ENCODE peak calls at places on chromosomes 1 and 21, in ten cellular contexts. One of them, this sample, is unnamed.
A peak's percentile ranks its signal among the peaks of the same experiment; 100 is the strongest.

GRCh38 chr1:201742476-201742875 is 86.5 kb upstream of the IPO9 start:
- DNase-seq in naive thymus-derived CD8-positive, alpha-beta T cell: no peak
- DNase-seq in GM04504: no peak
- DNase-seq in stimulated activated CD4-positive, alpha-beta T cell treated with anti-CD3 and anti-CD28 coated beads, Interleukin-1b, Interleukin-23, amount 100 ng/mL, for 1 hour: no peak
- DNase-seq in mammary epithelial cell: peak; percentile 42
- DNase-seq in DMS53: no peak
- DNase-seq in cardiac fibroblast: no peak
- DNase-seq in Ammon's horn: no peak
- DNase-seq in hepatocyte: no peak
- DNase-seq in neural progenitor cell: peak; percentile 52
- DNase-seq in this sample: peak; percentile 43

GRCh38 chr1:78102082-78102481 is 56.3 kb downstream of the GIPC2 start:
- DNase-seq in naive thymus-derived CD8-positive, alpha-beta T cell: no peak
- DNase-seq in GM04504: peak; percentile 50
- DNase-seq in stimulated activated CD4-positive, alpha-beta T cell treated with anti-CD3 and anti-CD28 coated beads, Interleukin-1b, Interleukin-23, amount 100 ng/mL, for 1 hour: no peak
- DNase-seq in mammary epithelial cell: peak; percentile 25
- DNase-seq in DMS53: no peak
- DNase-seq in cardiac fibroblast: peak; percentile 96
- DNase-seq in Ammon's horn: no peak
- DNase-seq in hepatocyte: no peak
- DNase-seq in neural progenitor cell: no peak
- DNase-seq in this sample: peak; percentile 95

GRCh38 chr1:18619467-18619835 is 11.2 kb upstream of the PAX7 start:
- DNase-seq in naive thymus-derived CD8-positive, alpha-beta T cell: no peak
- DNase-seq in GM04504: no peak
- DNase-seq in stimulated activated CD4-positive, alpha-beta T cell treated with anti-CD3 and anti-CD28 coated beads, Interleukin-1b, Interleukin-23, amount 100 ng/mL, for 1 hour: no peak
- DNase-seq in mammary epithelial cell: no peak
- DNase-seq in DMS53: no peak
- DNase-seq in cardiac fibroblast: no peak
- DNase-seq in Ammon's horn: no peak
- DNase-seq in hepatocyte: no peak
- DNase-seq in neural progenitor cell: no peak
- DNase-seq in this sample: no peak

GRCh38 chr1:86184401-86184800 is 27.8 kb upstream of the COL24A1 start:
- DNase-seq in naive thymus-derived CD8-positive, alpha-beta T cell: no peak
- DNase-seq in GM04504: no peak
- DNase-seq in stimulated activated CD4-positive, alpha-beta T cell treated with anti-CD3 and anti-CD28 coated beads, Interleukin-1b, Interleukin-23, amount 100 ng/mL, for 1 hour: no peak
- DNase-seq in mammary epithelial cell: no peak
- DNase-seq in DMS53: no peak
- DNase-seq in cardiac fibroblast: no peak
- DNase-seq in Ammon's horn: no peak
- DNase-seq in hepatocyte: no peak
- DNase-seq in neural progenitor cell: no peak
- DNase-seq in this sample: no peak

GRCh38 chr1:211610779-211611556 is 32.0 kb upstream of the SLC30A1 start:
- DNase-seq in naive thymus-derived CD8-positive, alpha-beta T cell: no peak
- DNase-seq in GM04504: no peak
- DNase-seq in stimulated activated CD4-positive, alpha-beta T cell treated with anti-CD3 and anti-CD28 coated beads, Interleukin-1b, Interleukin-23, amount 100 ng/mL, for 1 hour: no peak
- DNase-seq in mammary epithelial cell: no peak
- DNase-seq in DMS53: no peak
- DNase-seq in cardiac fibroblast: no peak
- DNase-seq in Ammon's horn: peak; percentile 76
- DNase-seq in hepatocyte: no peak
- DNase-seq in neural progenitor cell: no peak
- DNase-seq in this sample: peak; percentile 58

GRCh38 chr1:23169219-23169575 is 541 bp upstream of the LUZP1 start:
- DNase-seq in naive thymus-derived CD8-positive, alpha-beta T cell: no peak
- DNase-seq in GM04504: no peak
- DNase-seq in stimulated activated CD4-positive, alpha-beta T cell treated with anti-CD3 and anti-CD28 coated beads, Interleukin-1b, Interleukin-23, amount 100 ng/mL, for 1 hour: no peak
- DNase-seq in mammary epithelial cell: no peak
- DNase-seq in DMS53: no peak
- DNase-seq in cardiac fibroblast: no peak
- DNase-seq in Ammon's horn: no peak
- DNase-seq in hepatocyte: no peak
- DNase-seq in neural progenitor cell: no peak
- DNase-seq in this sample: no peak

GRCh38 chr1:185373813-185374524 is 56.9 kb upstream of the IVNS1ABP start:
- DNase-seq in naive thymus-derived CD8-positive, alpha-beta T cell: no peak
- DNase-seq in GM04504: no peak
- DNase-seq in stimulated activated CD4-positive, alpha-beta T cell treated with anti-CD3 and anti-CD28 coated beads, Interleukin-1b, Interleukin-23, amount 100 ng/mL, for 1 hour: no peak
- DNase-seq in mammary epithelial cell: peak; percentile 65
- DNase-seq in DMS53: no peak
- DNase-seq in cardiac fibroblast: peak; percentile 79
- DNase-seq in Ammon's horn: peak; percentile 54
- DNase-seq in hepatocyte: no peak
- DNase-seq in neural progenitor cell: no peak
- DNase-seq in this sample: peak; percentile 38

GRCh38 chr1:26530540-26530897 is 958 bp downstream of the RPS6KA1 start:
- DNase-seq in naive thymus-derived CD8-positive, alpha-beta T cell: no peak
- DNase-seq in GM04504: no peak
- DNase-seq in stimulated activated CD4-positive, alpha-beta T cell treated with anti-CD3 and anti-CD28 coated beads, Interleukin-1b, Interleukin-23, amount 100 ng/mL, for 1 hour: no peak
- DNase-seq in mammary epithelial cell: no peak
- DNase-seq in DMS53: no peak
- DNase-seq in cardiac fibroblast: no peak
- DNase-seq in Ammon's horn: no peak
- DNase-seq in hepatocyte: no peak
- DNase-seq in neural progenitor cell: no peak
- DNase-seq in this sample: no peak

GRCh38 chr21:45894891-45895777 is 86.4 kb upstream of the COL6A1 start:
- DNase-seq in naive thymus-derived CD8-positive, alpha-beta T cell: no peak
- DNase-seq in GM04504: no peak
- DNase-seq in stimulated activated CD4-positive, alpha-beta T cell treated with anti-CD3 and anti-CD28 coated beads, Interleukin-1b, Interleukin-23, amount 100 ng/mL, for 1 hour: no peak
- DNase-seq in mammary epithelial cell: no peak
- DNase-seq in DMS53: no peak
- DNase-seq in cardiac fibroblast: no peak
- DNase-seq in Ammon's horn: no peak
- DNase-seq in hepatocyte: no peak
- DNase-seq in neural progenitor cell: no peak
- DNase-seq in this sample: no peak

GRCh38 chr21:38083534-38083933 is 167.3 kb upstream of the KCNJ6 start:
- DNase-seq in naive thymus-derived CD8-positive, alpha-beta T cell: no peak
- DNase-seq in GM04504: no peak
- DNase-seq in stimulated activated CD4-positive, alpha-beta T cell treated with anti-CD3 and anti-CD28 coated beads, Interleukin-1b, Interleukin-23, amount 100 ng/mL, for 1 hour: no peak
- DNase-seq in mammary epithelial cell: peak; percentile 12
- DNase-seq in DMS53: no peak
- DNase-seq in cardiac fibroblast: no peak
- DNase-seq in Ammon's horn: no peak
- DNase-seq in hepatocyte: no peak
- DNase-seq in neural progenitor cell: no peak
- DNase-seq in this sample: no peak

GRCh38 chr1:110477041-110477440 is 26.1 kb downstream of the PROK1 start:
- DNase-seq in naive thymus-derived CD8-positive, alpha-beta T cell: no peak
- DNase-seq in GM04504: no peak
- DNase-seq in stimulated activated CD4-positive, alpha-beta T cell treated with anti-CD3 and anti-CD28 coated beads, Interleukin-1b, Interleukin-23, amount 100 ng/mL, for 1 hour: no peak
- DNase-seq in mammary epithelial cell: peak; percentile 87
- DNase-seq in DMS53: peak; percentile 82
- DNase-seq in cardiac fibroblast: peak; percentile 61
- DNase-seq in Ammon's horn: no peak
- DNase-seq in hepatocyte: peak; percentile 70
- DNase-seq in neural progenitor cell: no peak
- DNase-seq in this sample: peak; percentile 77

GRCh38 chr1:941588-942383 is 17.3 kb downstream of the NOC2L start:
- DNase-seq in naive thymus-derived CD8-positive, alpha-beta T cell: no peak
- DNase-seq in GM04504: peak; percentile 54
- DNase-seq in stimulated activated CD4-positive, alpha-beta T cell treated with anti-CD3 and anti-CD28 coated beads, Interleukin-1b, Interleukin-23, amount 100 ng/mL, for 1 hour: no peak
- DNase-seq in mammary epithelial cell: peak; percentile 34
- DNase-seq in DMS53: peak; percentile 87
- DNase-seq in cardiac fibroblast: peak; percentile 38
- DNase-seq in Ammon's horn: no peak
- DNase-seq in hepatocyte: peak; percentile 92
- DNase-seq in neural progenitor cell: peak; percentile 93
- DNase-seq in this sample: peak; percentile 65

GRCh38 chr1:76511226-76511625 is 356.1 kb upstream of the ST6GALNAC5 start:
- DNase-seq in naive thymus-derived CD8-positive, alpha-beta T cell: no peak
- DNase-seq in GM04504: no peak
- DNase-seq in stimulated activated CD4-positive, alpha-beta T cell treated with anti-CD3 and anti-CD28 coated beads, Interleukin-1b, Interleukin-23, amount 100 ng/mL, for 1 hour: no peak
- DNase-seq in mammary epithelial cell: no peak
- DNase-seq in DMS53: no peak
- DNase-seq in cardiac fibroblast: no peak
- DNase-seq in Ammon's horn: no peak
- DNase-seq in hepatocyte: peak; percentile 16
- DNase-seq in neural progenitor cell: peak; percentile 46
- DNase-seq in this sample: no peak

GRCh38 chr1:169724168-169724567 is 9.7 kb downstream of the SELE start:
- DNase-seq in naive thymus-derived CD8-positive, alpha-beta T cell: no peak
- DNase-seq in GM04504: no peak
- DNase-seq in stimulated activated CD4-positive, alpha-beta T cell treated with anti-CD3 and anti-CD28 coated beads, Interleukin-1b, Interleukin-23, amount 100 ng/mL, for 1 hour: no peak
- DNase-seq in mammary epithelial cell: no peak
- DNase-seq in DMS53: peak; percentile 7
- DNase-seq in cardiac fibroblast: no peak
- DNase-seq in Ammon's horn: no peak
- DNase-seq in hepatocyte: no peak
- DNase-seq in neural progenitor cell: no peak
- DNase-seq in this sample: no peak

GRCh38 chr1:226094451-226094850 is 31.9 kb downstream of the H3-3A start:
- DNase-seq in naive thymus-derived CD8-positive, alpha-beta T cell: no peak
- DNase-seq in GM04504: no peak
- DNase-seq in stimulated activated CD4-positive, alpha-beta T cell treated with anti-CD3 and anti-CD28 coated beads, Interleukin-1b, Interleukin-23, amount 100 ng/mL, for 1 hour: no peak
- DNase-seq in mammary epithelial cell: no peak
- DNase-seq in DMS53: no peak
- DNase-seq in cardiac fibroblast: no peak
- DNase-seq in Ammon's horn: no peak
- DNase-seq in hepatocyte: no peak
- DNase-seq in neural progenitor cell: no peak
- DNase-seq in this sample: no peak

GRCh38 chr1:65606426-65606825 is 186.0 kb downstream of the LEPR start:
- DNase-seq in naive thymus-derived CD8-positive, alpha-beta T cell: no peak
- DNase-seq in GM04504: no peak
- DNase-seq in stimulated activated CD4-positive, alpha-beta T cell treated with anti-CD3 and anti-CD28 coated beads, Interleukin-1b, Interleukin-23, amount 100 ng/mL, for 1 hour: no peak
- DNase-seq in mammary epithelial cell: no peak
- DNase-seq in DMS53: no peak
- DNase-seq in cardiac fibroblast: peak; percentile 29
- DNase-seq in Ammon's horn: no peak
- DNase-seq in hepatocyte: no peak
- DNase-seq in neural progenitor cell: no peak
- DNase-seq in this sample: peak; percentile 5

GRCh38 chr1:17289756-17290155 is 18.2 kb upstream of the PADI4 start:
- DNase-seq in naive thymus-derived CD8-positive, alpha-beta T cell: no peak
- DNase-seq in GM04504: peak; percentile 33
- DNase-seq in stimulated activated CD4-positive, alpha-beta T cell treated with anti-CD3 and anti-CD28 coated beads, Interleukin-1b, Interleukin-23, amount 100 ng/mL, for 1 hour: no peak
- DNase-seq in mammary epithelial cell: peak; percentile 86
- DNase-seq in DMS53: no peak
- DNase-seq in cardiac fibroblast: peak; percentile 46
- DNase-seq in Ammon's horn: no peak
- DNase-seq in hepatocyte: no peak
- DNase-seq in neural progenitor cell: no peak
- DNase-seq in this sample: peak; percentile 49

GRCh38 chr1:210364479-210364878 is 35.8 kb downstream of the HHAT start:
- DNase-seq in naive thymus-derived CD8-positive, alpha-beta T cell: no peak
- DNase-seq in GM04504: no peak
- DNase-seq in stimulated activated CD4-positive, alpha-beta T cell treated with anti-CD3 and anti-CD28 coated beads, Interleukin-1b, Interleukin-23, amount 100 ng/mL, for 1 hour: no peak
- DNase-seq in mammary epithelial cell: peak; percentile 87
- DNase-seq in DMS53: no peak
- DNase-seq in cardiac fibroblast: no peak
- DNase-seq in Ammon's horn: peak; percentile 87
- DNase-seq in hepatocyte: no peak
- DNase-seq in neural progenitor cell: no peak
- DNase-seq in this sample: no peak

GRCh38 chr1:18531503-18531845 is 50.7 kb downstream of the KLHDC7A start:
- DNase-seq in naive thymus-derived CD8-positive, alpha-beta T cell: no peak
- DNase-seq in GM04504: no peak
- DNase-seq in stimulated activated CD4-positive, alpha-beta T cell treated with anti-CD3 and anti-CD28 coated beads, Interleukin-1b, Interleukin-23, amount 100 ng/mL, for 1 hour: no peak
- DNase-seq in mammary epithelial cell: no peak
- DNase-seq in DMS53: no peak
- DNase-seq in cardiac fibroblast: no peak
- DNase-seq in Ammon's horn: no peak
- DNase-seq in hepatocyte: no peak
- DNase-seq in neural progenitor cell: no peak
- DNase-seq in this sample: no peak

GRCh38 chr1:8395433-8395866 is 77.5 kb downstream of the SLC45A1 start:
- DNase-seq in naive thymus-derived CD8-positive, alpha-beta T cell: no peak
- DNase-seq in GM04504: no peak
- DNase-seq in stimulated activated CD4-positive, alpha-beta T cell treated with anti-CD3 and anti-CD28 coated beads, Interleukin-1b, Interleukin-23, amount 100 ng/mL, for 1 hour: no peak
- DNase-seq in mammary epithelial cell: no peak
- DNase-seq in DMS53: no peak
- DNase-seq in cardiac fibroblast: no peak
- DNase-seq in Ammon's horn: peak; percentile 56
- DNase-seq in hepatocyte: no peak
- DNase-seq in neural progenitor cell: no peak
- DNase-seq in this sample: no peak

GRCh38 chr1:10626011-10626731 is 151.4 kb downstream of the PEX14 start:
- DNase-seq in naive thymus-derived CD8-positive, alpha-beta T cell: no peak
- DNase-seq in GM04504: no peak
- DNase-seq in stimulated activated CD4-positive, alpha-beta T cell treated with anti-CD3 and anti-CD28 coated beads, Interleukin-1b, Interleukin-23, amount 100 ng/mL, for 1 hour: no peak
- DNase-seq in mammary epithelial cell: no peak
- DNase-seq in DMS53: no peak
- DNase-seq in cardiac fibroblast: no peak
- DNase-seq in Ammon's horn: no peak
- DNase-seq in hepatocyte: no peak
- DNase-seq in neural progenitor cell: no peak
- DNase-seq in this sample: no peak

GRCh38 chr21:46159390-46159789 is 4.0 kb upstream of the FTCD start:
- DNase-seq in naive thymus-derived CD8-positive, alpha-beta T cell: no peak
- DNase-seq in GM04504: no peak
- DNase-seq in stimulated activated CD4-positive, alpha-beta T cell treated with anti-CD3 and anti-CD28 coated beads, Interleukin-1b, Interleukin-23, amount 100 ng/mL, for 1 hour: no peak
- DNase-seq in mammary epithelial cell: peak; percentile 28
- DNase-seq in DMS53: no peak
- DNase-seq in cardiac fibroblast: no peak
- DNase-seq in Ammon's horn: no peak
- DNase-seq in hepatocyte: no peak
- DNase-seq in neural progenitor cell: peak; percentile 1
- DNase-seq in this sample: no peak

GRCh38 chr1:40824591-40825429 is 37.4 kb downstream of the CITED4 start:
- DNase-seq in naive thymus-derived CD8-positive, alpha-beta T cell: no peak
- DNase-seq in GM04504: no peak
- DNase-seq in stimulated activated CD4-positive, alpha-beta T cell treated with anti-CD3 and anti-CD28 coated beads, Interleukin-1b, Interleukin-23, amount 100 ng/mL, for 1 hour: no peak
- DNase-seq in mammary epithelial cell: no peak
- DNase-seq in DMS53: no peak
- DNase-seq in cardiac fibroblast: peak; percentile 84
- DNase-seq in Ammon's horn: no peak
- DNase-seq in hepatocyte: peak; percentile 31
- DNase-seq in neural progenitor cell: peak; percentile 92
- DNase-seq in this sample: peak; percentile 14

GRCh38 chr1:194004146-194004545 is 817.7 kb upstream of the B3GALT2 start:
- DNase-seq in naive thymus-derived CD8-positive, alpha-beta T cell: no peak
- DNase-seq in GM04504: no peak
- DNase-seq in stimulated activated CD4-positive, alpha-beta T cell treated with anti-CD3 and anti-CD28 coated beads, Interleukin-1b, Interleukin-23, amount 100 ng/mL, for 1 hour: no peak
- DNase-seq in mammary epithelial cell: no peak
- DNase-seq in DMS53: no peak
- DNase-seq in cardiac fibroblast: no peak
- DNase-seq in Ammon's horn: no peak
- DNase-seq in hepatocyte: no peak
- DNase-seq in neural progenitor cell: peak; percentile 84
- DNase-seq in this sample: no peak

GRCh38 chr1:117173711-117174110 is 37.0 kb downstream of the VTCN1 start:
- DNase-seq in naive thymus-derived CD8-positive, alpha-beta T cell: no peak
- DNase-seq in GM04504: no peak
- DNase-seq in stimulated activated CD4-positive, alpha-beta T cell treated with anti-CD3 and anti-CD28 coated beads, Interleukin-1b, Interleukin-23, amount 100 ng/mL, for 1 hour: no peak
- DNase-seq in mammary epithelial cell: no peak
- DNase-seq in DMS53: no peak
- DNase-seq in cardiac fibroblast: no peak
- DNase-seq in Ammon's horn: no peak
- DNase-seq in hepatocyte: no peak
- DNase-seq in neural progenitor cell: no peak
- DNase-seq in this sample: no peak

GRCh38 chr1:247273013-247273412 is 17.1 kb downstream of the VN1R5 start:
- DNase-seq in naive thymus-derived CD8-positive, alpha-beta T cell: no peak
- DNase-seq in GM04504: no peak
- DNase-seq in stimulated activated CD4-positive, alpha-beta T cell treated with anti-CD3 and anti-CD28 coated beads, Interleukin-1b, Interleukin-23, amount 100 ng/mL, for 1 hour: no peak
- DNase-seq in mammary epithelial cell: no peak
- DNase-seq in DMS53: no peak
- DNase-seq in cardiac fibroblast: no peak
- DNase-seq in Ammon's horn: peak; percentile 74
- DNase-seq in hepatocyte: no peak
- DNase-seq in neural progenitor cell: no peak
- DNase-seq in this sample: no peak

GRCh38 chr1:156115514-156116374 is 1.2 kb downstream of the LMNA start:
- DNase-seq in naive thymus-derived CD8-positive, alpha-beta T cell: no peak
- DNase-seq in GM04504: peak; percentile 39
- DNase-seq in stimulated activated CD4-positive, alpha-beta T cell treated with anti-CD3 and anti-CD28 coated beads, Interleukin-1b, Interleukin-23, amount 100 ng/mL, for 1 hour: no peak
- DNase-seq in mammary epithelial cell: peak; percentile 71
- DNase-seq in DMS53: peak; percentile 68
- DNase-seq in cardiac fibroblast: peak; percentile 66
- DNase-seq in Ammon's horn: peak; percentile 51
- DNase-seq in hepatocyte: peak; percentile 68
- DNase-seq in neural progenitor cell: peak; percentile 55
- DNase-seq in this sample: peak; percentile 74

GRCh38 chr1:178566187-178566586 is 53.3 kb downstream of the TEX35 start:
- DNase-seq in naive thymus-derived CD8-positive, alpha-beta T cell: no peak
- DNase-seq in GM04504: no peak
- DNase-seq in stimulated activated CD4-positive, alpha-beta T cell treated with anti-CD3 and anti-CD28 coated beads, Interleukin-1b, Interleukin-23, amount 100 ng/mL, for 1 hour: no peak
- DNase-seq in mammary epithelial cell: peak; percentile 58
- DNase-seq in DMS53: no peak
- DNase-seq in cardiac fibroblast: peak; percentile 79
- DNase-seq in Ammon's horn: no peak
- DNase-seq in hepatocyte: no peak
- DNase-seq in neural progenitor cell: no peak
- DNase-seq in this sample: peak; percentile 64